ENCODE peak calls at places on chromosomes 6 and 20, in four cellular contexts. E is GM23338, M is heart left ventricle, T is fibroblast of villous mesenchyme. B is an unnamed sample.

GRCh38 chr20:57260959-57261357 is 5.5 kb downstream of the BMP7 start:
- DNase-seq in E (peak; percentile 60), M (no peak), T (peak; percentile 10), B (no peak)

GRCh38 chr6:45436544-45437440 is 59.1 kb upstream of the SUPT3H start:
- DNase-seq in E (no peak), M (peak; percentile 23), T (peak; percentile 83), B (peak; percentile 81)

GRCh38 chr20:37610203-37610798 is 82.6 kb upstream of the BLCAP start:
- DNase-seq in E (no peak), M (no peak), T (no peak), B (no peak)

GRCh38 chr20:3621111-3621510 is 42.1 kb downstream of the GFRA4 start:
- DNase-seq in E (peak; percentile 61), M (no peak), T (no peak), B (no peak)

GRCh38 chr6:150027806-150028565 is 2.7 kb upstream of the RAET1L start:
- DNase-seq in E (no peak), M (no peak), T (no peak), B (no peak)

GRCh38 chr20:23049201-23049932 is at the start of gene THBD:
- DNase-seq in E (peak; percentile 68), M (peak; percentile 88), T (peak; percentile 63), B (peak; percentile 56)

GRCh38 chr20:45051497-45052060 is 49.3 kb downstream of the KCNS1 start:
- DNase-seq in E (no peak), M (no peak), T (no peak), B (no peak)

GRCh38 chr20:13149371-13149770 is 71.7 kb upstream of the ISM1 start:
- DNase-seq in E (no peak), M (no peak), T (no peak), B (no peak)

GRCh38 chr6:131139599-131139998 is 4.3 kb downstream of the AKAP7 start:
- DNase-seq in E (no peak), M (no peak), T (no peak), B (no peak)

GRCh38 chr20:3223937-3224680 is 14.8 kb downstream of the ITPA start:
- DNase-seq in E (no peak), M (no peak), T (no peak), B (no peak)

GRCh38 chr20:33967126-33967525 is 26.6 kb upstream of the RALY start:
- DNase-seq in E (no peak), M (no peak), T (no peak), B (no peak)

GRCh38 chr6:31666337-31666960 is 569 bp downstream of the CSNK2B start:
- DNase-seq in E (no peak), M (no peak), T (no peak), B (no peak)

GRCh38 chr6:54252496-54252895 is 55.7 kb upstream of the TINAG start:
- DNase-seq in E (no peak), M (no peak), T (no peak), B (no peak)

GRCh38 chr20:61140576-61140975 is 111.5 kb upstream of the CDH4 start:
- DNase-seq in E (no peak), M (no peak), T (no peak), B (no peak)

GRCh38 chr20:31822421-31823330 is 3.5 kb downstream of the MYLK2 start:
- DNase-seq in E (peak; percentile 98), M (peak; percentile 81), T (peak; percentile 61), B (peak; percentile 63)

GRCh38 chr20:54598351-54598750 is 123.0 kb downstream of the DOK5 start:
- DNase-seq in E (no peak), M (no peak), T (no peak), B (no peak)

GRCh38 chr6:122405417-122405816 is 6.0 kb downstream of the HSF2 start:
- DNase-seq in E (peak; percentile 20), M (no peak), T (no peak), B (peak; percentile 17)

GRCh38 chr6:38688579-38689087 is 14.3 kb downstream of the GLO1 start:
- DNase-seq in E (peak; percentile 41), M (no peak), T (no peak), B (no peak)

GRCh38 chr6:71886184-71887005 is at the start of gene RIMS1:
- DNase-seq in E (peak; percentile 82), M (no peak), T (no peak), B (peak; percentile 3)

GRCh38 chr20:25016471-25016870 is 23.9 kb upstream of the APMAP start:
- DNase-seq in E (no peak), M (no peak), T (no peak), B (no peak)

GRCh38 chr6:106253731-106254130 is 71.8 kb downstream of the ATG5 start:
- DNase-seq in E (no peak), M (no peak), T (no peak), B (no peak)

GRCh38 chr20:41017448-41018042 is 11.1 kb upstream of the TOP1 start:
- DNase-seq in E (no peak), M (no peak), T (no peak), B (no peak)

GRCh38 chr6:4380881-4381281 is 245.5 kb upstream of the ECI2 start:
- DNase-seq in E (no peak), M (peak; percentile 29), T (no peak), B (peak; percentile 67)

DNA sequence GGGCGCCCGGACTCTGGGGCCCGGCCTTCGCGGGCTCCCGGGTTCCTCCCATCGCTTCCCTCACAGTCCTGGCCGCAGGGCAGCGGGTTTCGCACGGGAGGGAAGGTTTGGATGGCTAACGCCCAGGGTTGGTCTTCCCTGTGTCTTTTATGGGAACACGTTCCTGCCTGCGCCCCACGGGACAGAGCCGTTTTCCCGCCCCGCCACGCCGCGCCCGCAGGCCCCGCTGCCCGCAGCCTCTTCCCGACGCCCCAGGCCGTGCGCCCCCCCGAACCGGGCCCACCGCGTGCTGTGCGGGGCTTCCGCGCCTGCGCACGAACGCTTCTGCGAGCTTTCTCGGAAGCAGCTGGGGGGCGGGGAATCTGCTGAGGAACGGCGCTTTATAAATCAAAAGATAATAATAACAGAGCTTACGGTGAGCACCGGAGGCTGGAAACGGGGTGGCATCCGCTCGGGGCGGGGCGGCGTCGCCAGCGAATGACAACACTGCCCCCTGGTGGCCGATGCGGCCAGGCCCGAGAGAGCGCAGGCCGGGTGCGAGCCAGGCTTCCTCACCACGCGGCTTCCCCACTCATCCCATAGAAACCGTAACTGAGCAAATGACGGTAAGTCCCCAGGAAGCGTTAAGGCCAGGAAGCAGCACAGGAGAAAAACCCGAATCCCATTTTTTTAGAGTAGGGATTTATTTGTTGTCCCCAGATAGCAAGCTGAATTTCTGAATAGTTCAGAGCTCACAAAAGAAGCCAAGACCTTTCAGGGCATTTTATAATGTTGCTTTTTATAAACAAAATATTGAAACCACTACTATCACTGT is 116.4 kb downstream of the MYLK4 start:
- DNase-seq in E (peak; percentile 94), M (peak; percentile 86), T (peak; percentile 85), B (peak; percentile 92)
- H3K4me3 ChIP-seq in E (peak overlapping the region; percentile 56), M (peak overlapping the region; percentile 51), T (peak overlapping the region; percentile 52), B (peak overlapping the region; percentile 34)

GRCh38 chr6:39791850-39792500 is at the start of gene DAAM2:
- DNase-seq in E (peak; percentile 66), M (peak; percentile 71), T (peak; percentile 36), B (peak; percentile 52)

GRCh38 chr6:39792501-39793450 is 600 bp downstream of the DAAM2 start:
- DNase-seq in E (peak; percentile 31), M (no peak), T (peak; percentile 9), B (no peak)

GRCh38 chr6:39793528-39793927 is 1.4 kb downstream of the DAAM2 start:
- DNase-seq in E (no peak), M (no peak), T (no peak), B (no peak)

GRCh38 chr6:39790772-39791171 is 1.4 kb upstream of the DAAM2 start:
- DNase-seq in E (no peak), M (no peak), T (peak; percentile 33), B (no peak)

GRCh38 chr6:39791311-39791710 is 865 bp upstream of the DAAM2 start:
- DNase-seq in E (peak; percentile 47), M (no peak), T (no peak), B (peak; percentile 35)
- TF ChIP-seq CTCF in E (peak; percentile 45), M (peak; percentile 19), T (peak; percentile 11), B (peak; percentile 35)

GRCh38 chr6:33856655-33857054 is 52.9 kb upstream of the MLN start:
- DNase-seq in E (no peak), M (no peak), T (no peak), B (no peak)

GRCh38 chr6:33856034-33856590 is 52.3 kb upstream of the MLN start:
- DNase-seq in E (no peak), M (no peak), T (no peak), B (no peak)

GRCh38 chr6:33858053-33858475 is 54.3 kb upstream of the MLN start:
- DNase-seq in E (no peak), M (no peak), T (no peak), B (no peak)

GRCh38 chr6:33858804-33859203 is 55.0 kb upstream of the MLN start:
- DNase-seq in E (no peak), M (no peak), T (no peak), B (no peak)

DNA sequence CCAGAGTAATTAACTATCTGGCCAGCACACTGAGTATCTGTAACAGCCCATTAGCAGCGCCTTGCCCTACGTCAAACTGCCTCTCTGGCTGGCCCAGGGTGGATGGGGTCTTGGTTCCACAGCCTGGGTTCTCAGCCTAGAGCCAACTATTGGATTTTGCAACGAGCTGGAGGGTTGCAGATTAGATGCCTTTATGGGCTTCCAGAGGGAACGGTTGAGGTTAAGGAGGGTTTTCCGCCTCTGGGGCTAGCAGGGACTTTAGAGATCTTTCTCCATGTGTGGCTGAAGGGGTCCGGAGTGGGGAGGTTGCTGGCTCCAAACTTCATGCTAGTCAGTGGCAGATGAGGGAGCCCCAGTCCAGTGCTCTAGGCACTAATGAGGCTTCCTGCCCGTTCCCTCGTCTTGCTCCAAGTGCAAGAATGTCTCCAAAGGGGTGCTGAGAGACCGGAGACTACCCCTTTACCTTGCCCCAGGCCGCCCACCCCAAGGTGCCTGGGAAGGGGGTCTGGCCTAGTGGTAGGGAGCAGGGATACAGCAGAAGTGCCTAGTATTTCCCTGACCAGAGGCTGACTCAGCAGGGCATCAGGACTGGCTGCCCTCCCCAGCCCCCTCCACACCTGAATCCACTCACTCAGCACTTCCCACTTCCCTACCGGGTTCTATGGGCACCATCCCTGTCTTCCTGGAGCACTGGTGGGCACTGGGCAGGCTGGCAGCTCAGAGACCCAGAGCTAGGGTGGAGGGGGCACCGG is 53.7 kb upstream of the MLN start:
- DNase-seq in E (no peak), M (no peak), T (no peak), B (no peak)
- H3K4me3 ChIP-seq in E (no peak overlapping the region), M (no peak overlapping the region), T (no peak overlapping the region), B (no peak overlapping the region)

GRCh38 chr6:80143312-80143960 is 37.0 kb downstream of the BCKDHB start:
- DNase-seq in E (no peak), M (peak; percentile 48), T (peak; percentile 75), B (peak; percentile 95)
- TF ChIP-seq CTCF in E (no peak), M (no peak), T (no peak), B (no peak)